ENCODE peak calls at places on chromosomes 6 and 20, in nine cellular contexts. B is NB4, Z is GM12891, Q is body of pancreas, V is A549, Y is H54, H is stomach, I is K562, X is heart left ventricle. G is an unnamed sample.

GRCh38 chr6:35969676-35970075 is 48.8 kb upstream of the SRPK1 start:
- DNase-seq in B (no peak), Z (no peak), Q (no peak), V (no peak), Y (no peak), H (no peak), I (no peak), X (no peak), G (no peak)

GRCh38 chr6:37365791-37366190 is 12.0 kb downstream of the RNF8 start:
- DNase-seq in B (peak), Z (no peak), Q (no peak), V (no peak), Y (no peak), H (no peak), I (no peak), X (no peak), G (peak)

GRCh38 chr20:62322428-62323073 is 19.8 kb downstream of the ADRM1 start:
- DNase-seq in B (no peak), Z (no peak), Q (no peak), V (no peak), Y (no peak), H (no peak), I (no peak), X (no peak), G (no peak)

GRCh38 chr6:25961619-25962367 is 809 bp upstream of the TRIM38 start:
- DNase-seq in B (peak), Z (no peak), Q (no peak), V (peak), Y (no peak), H (no peak), I (peak), X (no peak), G (no peak)

GRCh38 chr20:5448449-5449118 is 131.8 kb upstream of the PROKR2 start:
- DNase-seq in B (peak), Z (no peak), Q (peak), V (peak), Y (peak), H (peak), I (peak), X (no peak), G (peak)

GRCh38 chr20:23923311-23923710 is 43.8 kb upstream of the CST5 start:
- DNase-seq in B (no peak), Z (no peak), Q (no peak), V (no peak), Y (no peak), H (no peak), I (no peak), X (no peak), G (no peak)

GRCh38 chr20:34311118-34312023 is 8.2 kb upstream of the AHCY start:
- DNase-seq in B (no peak), Z (no peak), Q (peak), V (no peak), Y (no peak), H (peak), I (no peak), X (peak), G (no peak)

GRCh38 chr6:44446626-44447297 is 59.3 kb downstream of the CDC5L start:
- DNase-seq in B (no peak), Z (no peak), Q (no peak), V (no peak), Y (no peak), H (no peak), I (no peak), X (no peak), G (no peak)

GRCh38 chr20:59664389-59665055 is 60.2 kb downstream of the PHACTR3 start:
- DNase-seq in B (no peak), Z (no peak), Q (no peak), V (no peak), Y (no peak), H (no peak), I (no peak), X (no peak), G (no peak)

GRCh38 chr20:32564440-32564839 is 20.7 kb downstream of the NOL4L start:
- DNase-seq in B (no peak), Z (no peak), Q (no peak), V (no peak), Y (no peak), H (no peak), I (no peak), X (no peak), G (no peak)

GRCh38 chr6:133447924-133448323 is 206.8 kb downstream of the EYA4 start:
- DNase-seq in B (peak), Z (no peak), Q (no peak), V (no peak), Y (no peak), H (no peak), I (no peak), X (no peak), G (no peak)

GRCh38 chr20:51767867-51768758 is at the start of gene ATP9A:
- DNase-seq in B (no peak), Z (no peak), Q (peak), V (no peak), Y (peak), H (peak), I (no peak), X (peak), G (peak)

GRCh38 chr20:33147299-33147698 is 20.7 kb upstream of the BPIFA2 start:
- DNase-seq in B (no peak), Z (no peak), Q (no peak), V (no peak), Y (no peak), H (no peak), I (no peak), X (no peak), G (no peak)

GRCh38 chr6:151690303-151690702 is 117.2 kb upstream of the ESR1 start:
- DNase-seq in B (no peak), Z (no peak), Q (no peak), V (no peak), Y (no peak), H (no peak), I (no peak), X (no peak), G (no peak)

GRCh38 chr6:470901-471448 is 79.4 kb downstream of the IRF4 start:
- DNase-seq in B (no peak), Z (no peak), Q (no peak), V (no peak), Y (no peak), H (no peak), I (no peak), X (no peak), G (no peak)
- TF ChIP-seq POLR2A in B (no peak), Z (no peak), Q (no peak), V (no peak), Y (no peak), H (no peak), I (no peak), X (no peak), G (no peak)

GRCh38 chr6:42451595-42452170 is at the start of gene TRERF1:
- DNase-seq in B (peak), Z (peak), Q (peak), V (peak), Y (peak), H (peak), I (peak), X (peak), G (peak)

GRCh38 chr6:42454428-42454791 is 2.7 kb upstream of the TRERF1 start:
- DNase-seq in B (peak), Z (no peak), Q (peak), V (no peak), Y (no peak), H (peak), I (no peak), X (peak), G (peak)

GRCh38 chr6:42452171-42453026 is 673 bp upstream of the TRERF1 start:
- DNase-seq in B (peak), Z (peak), Q (peak), V (peak), Y (peak), H (peak), I (peak), X (peak), G (peak)

GRCh38 chr6:42453649-42454427 is 2.1 kb upstream of the TRERF1 start:
- DNase-seq in B (peak), Z (no peak), Q (peak), V (peak), Y (no peak), H (peak), I (no peak), X (peak), G (peak)

DNA sequence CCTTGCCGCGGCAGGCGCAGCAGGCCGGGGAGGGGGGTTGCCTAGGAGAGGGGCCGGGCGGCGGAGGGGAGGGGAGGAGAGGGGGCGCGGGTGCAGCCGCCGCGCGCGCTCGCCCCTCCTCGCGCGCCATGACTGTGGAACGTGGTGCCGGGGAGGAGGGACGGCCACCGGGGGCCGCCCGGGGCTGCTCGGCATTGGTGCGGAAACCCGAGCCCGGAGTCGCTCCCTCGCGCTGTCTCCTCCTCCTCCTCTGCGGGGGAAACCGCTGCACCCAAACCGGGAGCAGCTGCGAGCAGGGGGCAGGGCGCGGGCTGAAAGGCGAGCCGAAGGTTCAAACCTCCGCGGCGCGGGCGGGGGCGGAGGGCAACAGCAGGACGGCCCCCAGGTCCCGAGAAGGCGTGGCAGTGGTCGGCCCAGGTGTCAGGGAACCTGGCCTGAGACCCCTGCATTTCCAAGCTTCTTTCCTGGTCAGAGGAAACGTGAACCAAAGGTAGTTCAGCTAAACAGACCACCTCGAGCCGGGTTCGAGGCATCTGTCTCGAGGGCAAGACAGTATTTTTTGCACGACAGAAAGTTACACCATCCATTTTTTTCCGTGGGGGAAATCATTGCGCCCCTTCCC is 1.4 kb upstream of the TRERF1 start:
- DNase-seq in B (peak), Z (peak), Q (peak), V (peak), Y (peak), H (peak), I (peak), X (peak), G (peak)
- TF ChIP-seq POLR2A in B (peak), Z (no peak), Q (peak), V (peak), Y (peak), H (no peak), I (no peak), X (peak), G (no peak)

DNA sequence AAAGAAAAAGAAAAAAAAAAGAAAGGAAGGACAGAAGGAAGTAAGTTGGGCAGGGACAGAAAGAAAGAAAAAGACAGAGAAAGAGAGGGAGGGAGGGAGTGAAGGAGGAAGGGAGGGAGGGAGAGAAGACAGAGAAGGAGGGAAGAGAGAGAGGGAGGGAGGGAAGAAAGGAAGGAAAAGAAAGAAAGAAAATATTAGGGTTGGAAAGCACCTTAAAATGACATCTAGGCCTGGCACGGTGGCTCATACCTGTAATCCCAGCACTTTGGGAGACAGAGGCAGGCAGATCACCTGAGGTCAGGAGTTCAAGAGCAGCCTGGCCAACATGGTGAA is 33.2 kb downstream of the FASTKD5 start:
- DNase-seq in B (no peak), Z (no peak), Q (no peak), V (no peak), Y (no peak), H (no peak), I (no peak), X (no peak), G (no peak)
- TF ChIP-seq POLR2A in B (no peak), Z (no peak), Q (no peak), V (no peak), Y (no peak), H (no peak), I (no peak), X (no peak), G (no peak)

GRCh38 chr6:130700397-130700796 is 126.8 kb upstream of the SMLR1 start:
- DNase-seq in B (no peak), Z (no peak), Q (no peak), V (no peak), Y (no peak), H (no peak), I (no peak), X (no peak), G (no peak)

GRCh38 chr6:130693944-130694343 is 133.3 kb upstream of the SMLR1 start:
- DNase-seq in B (no peak), Z (no peak), Q (no peak), V (no peak), Y (no peak), H (no peak), I (no peak), X (no peak), G (no peak)

GRCh38 chr6:130696806-130697205 is 130.4 kb upstream of the SMLR1 start:
- DNase-seq in B (no peak), Z (no peak), Q (no peak), V (no peak), Y (no peak), H (no peak), I (no peak), X (no peak), G (no peak)

GRCh38 chr6:130694617-130695016 is 132.6 kb upstream of the SMLR1 start:
- DNase-seq in B (no peak), Z (no peak), Q (no peak), V (no peak), Y (no peak), H (no peak), I (no peak), X (no peak), G (no peak)

GRCh38 chr6:130697661-130698535 is 129.3 kb upstream of the SMLR1 start:
- DNase-seq in B (peak), Z (peak), Q (peak), V (peak), Y (no peak), H (peak), I (peak), X (no peak), G (peak)
- TF ChIP-seq POLR2A in B (no peak), Z (no peak), Q (no peak), V (no peak), Y (no peak), H (no peak), I (no peak), X (no peak), G (no peak)

GRCh38 chr6:113970808-113971676 is at the start of gene HDAC2:
- DNase-seq in B (peak), Z (peak), Q (peak), V (peak), Y (peak), H (peak), I (peak), X (peak), G (peak)
- TF ChIP-seq POLR2A in B (peak), Z (peak), Q (peak), V (peak), Y (peak), H (no peak), I (peak), X (peak), G (peak)

DNA sequence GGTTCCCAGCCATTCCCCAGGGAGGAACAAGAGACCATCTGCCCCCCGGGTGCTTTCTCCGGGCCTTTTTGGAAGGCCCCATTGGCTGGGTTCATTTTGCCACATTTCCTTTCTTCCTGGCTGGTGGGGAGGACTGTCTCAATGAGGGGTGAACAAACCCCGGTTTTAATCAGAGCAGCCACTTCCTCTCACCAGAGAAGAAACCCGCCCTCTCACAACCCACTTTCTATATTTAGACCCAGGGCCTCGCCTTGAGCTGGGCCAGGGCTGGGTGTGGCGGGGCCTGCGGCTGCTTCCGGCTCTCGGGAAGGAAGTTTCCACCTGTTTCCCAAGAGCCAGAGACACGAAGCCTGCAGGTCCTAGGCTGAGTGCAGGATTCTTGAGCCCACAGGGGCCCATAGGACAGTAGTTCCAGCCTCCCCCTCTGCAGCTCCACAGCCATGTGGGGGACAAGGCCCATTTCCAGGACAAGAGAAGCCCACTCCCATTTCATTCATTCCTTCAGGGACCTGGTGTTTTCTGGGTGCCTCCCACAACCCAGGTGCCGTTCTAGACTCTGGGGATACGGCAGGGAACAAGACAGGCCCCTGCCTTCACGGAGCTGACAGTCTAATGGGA is 41.8 kb downstream of the RBM38 start:
- DNase-seq in B (peak), Z (peak), Q (no peak), V (no peak), Y (peak), H (peak), I (peak), X (peak), G (peak)
- TF ChIP-seq POLR2A in B (no peak), Z (no peak), Q (no peak), V (no peak), Y (no peak), H (no peak), I (no peak), X (peak), G (no peak)

G was measured in erythroblast.